ENCODE peak calls at places on chromosomes 4 and X, in six cellular contexts. X, J, M, P, H and F are unnamed samples.

GRCh38 chrX:154804564-154804956 is 725 bp downstream of the MPP1 start:
- DNase-seq in X (no peak), J (no peak), M (peak), P (no peak), H (no peak), F (no peak)

GRCh38 chrX:10242036-10242435 is 85.3 kb downstream of the CLCN4 start:
- DNase-seq in X (no peak), J (no peak), M (no peak), P (no peak), H (no peak), F (no peak)

GRCh38 chr4:158722291-158722916 is 792 bp downstream of the PPID start:
- DNase-seq in X (peak), J (peak), M (peak), P (peak), H (peak), F (peak)

GRCh38 chrX:40647307-40648197 is at the start of gene CXorf38:
- DNase-seq in X (peak), J (peak), M (peak), P (peak), H (peak), F (peak)

GRCh38 chrX:136480383-136480782 is 7.4 kb upstream of the BRS3 start:
- DNase-seq in X (no peak), J (no peak), M (no peak), P (no peak), H (no peak), F (no peak)

GRCh38 chrX:140346711-140347110 is 158.2 kb downstream of the SOX3 start:
- DNase-seq in X (no peak), J (no peak), M (no peak), P (no peak), H (no peak), F (no peak)

GRCh38 chr4:99885063-99885664 is 9.1 kb downstream of the LAMTOR3 start:
- DNase-seq in X (peak), J (peak), M (peak), P (peak), H (no peak), F (peak)

GRCh38 chrX:54157561-54157960 is 25.5 kb downstream of the FAM120C start:
- DNase-seq in X (no peak), J (no peak), M (no peak), P (no peak), H (no peak), F (no peak)

GRCh38 chrX:68831405-68832100 is 2.7 kb downstream of the EFNB1 start:
- DNase-seq in X (peak), J (no peak), M (no peak), P (no peak), H (no peak), F (no peak)

GRCh38 chr4:82484987-82485783 is 54.8 kb downstream of the ENOPH1 start:
- DNase-seq in X (no peak), J (no peak), M (no peak), P (no peak), H (no peak), F (no peak)

GRCh38 chr4:87493147-87493546 is 36.0 kb downstream of the SPARCL1 start:
- DNase-seq in X (no peak), J (no peak), M (no peak), P (no peak), H (no peak), F (no peak)

GRCh38 chrX:102746134-102746584 is 25.6 kb downstream of the GPRASP3 start:
- DNase-seq in X (no peak), J (no peak), M (peak), P (no peak), H (no peak), F (no peak)

GRCh38 chr4:47752214-47752613 is 85.7 kb downstream of the CORIN start:
- DNase-seq in X (no peak), J (no peak), M (no peak), P (no peak), H (no peak), F (no peak)

GRCh38 chr4:153432971-153433752 is 33.0 kb upstream of the TMEM131L start:
- DNase-seq in X (peak), J (peak), M (no peak), P (peak), H (peak), F (peak)

GRCh38 chrX:129957241-129958099 is 25.0 kb upstream of the BCORL1 start:
- DNase-seq in X (peak), J (peak), M (peak), P (peak), H (peak), F (no peak)

GRCh38 chr4:110049951-110050925 is 137.6 kb downstream of the EGF start:
- DNase-seq in X (peak), J (peak), M (peak), P (peak), H (peak), F (peak)

GRCh38 chrX:1903380-1903935 is 288.6 kb downstream of the ASMT start:
- DNase-seq in X (no peak), J (peak), M (no peak), P (no peak), H (no peak), F (peak)

GRCh38 chr4:38190717-38191178 is 230.6 kb downstream of the PTTG2 start:
- DNase-seq in X (peak), J (no peak), M (peak), P (no peak), H (no peak), F (no peak)

GRCh38 chrX:10769165-10769564 is 148.8 kb upstream of the MID1 start:
- DNase-seq in X (peak), J (peak), M (peak), P (peak), H (no peak), F (no peak)

GRCh38 chrX:37330642-37331041 is 18.5 kb upstream of the PRRG1 start:
- DNase-seq in X (no peak), J (no peak), M (no peak), P (no peak), H (no peak), F (no peak)

GRCh38 chr4:140726776-140727500 is 29.2 kb downstream of the TBC1D9 start:
- DNase-seq in X (peak), J (peak), M (no peak), P (no peak), H (no peak), F (no peak)

GRCh38 chr4:156971623-156972369 is at the start of gene PDGFC:
- DNase-seq in X (peak), J (peak), M (peak), P (peak), H (no peak), F (peak)

GRCh38 chr4:11468901-11469300 is 40.2 kb upstream of the HS3ST1 start:
- DNase-seq in X (no peak), J (no peak), M (no peak), P (no peak), H (no peak), F (no peak)

GRCh38 chr4:33959519-33959918 is 2284.8 kb downstream of the ARAP2 start:
- DNase-seq in X (no peak), J (no peak), M (no peak), P (no peak), H (no peak), F (no peak)

GRCh38 chr4:8044244-8044643 is 104.6 kb upstream of the AFAP1 start:
- DNase-seq in X (no peak), J (no peak), M (no peak), P (no peak), H (no peak), F (no peak)

GRCh38 chr4:8043596-8043995 is 103.9 kb upstream of the AFAP1 start:
- DNase-seq in X (no peak), J (no peak), M (no peak), P (no peak), H (no peak), F (no peak)

GRCh38 chr4:8045909-8046308 is 106.2 kb upstream of the AFAP1 start:
- DNase-seq in X (no peak), J (no peak), M (no peak), P (no peak), H (no peak), F (no peak)

GRCh38 chr4:8046925-8047541 is 107.4 kb upstream of the AFAP1 start:
- DNase-seq in X (no peak), J (no peak), M (no peak), P (no peak), H (no peak), F (no peak)

DNA sequence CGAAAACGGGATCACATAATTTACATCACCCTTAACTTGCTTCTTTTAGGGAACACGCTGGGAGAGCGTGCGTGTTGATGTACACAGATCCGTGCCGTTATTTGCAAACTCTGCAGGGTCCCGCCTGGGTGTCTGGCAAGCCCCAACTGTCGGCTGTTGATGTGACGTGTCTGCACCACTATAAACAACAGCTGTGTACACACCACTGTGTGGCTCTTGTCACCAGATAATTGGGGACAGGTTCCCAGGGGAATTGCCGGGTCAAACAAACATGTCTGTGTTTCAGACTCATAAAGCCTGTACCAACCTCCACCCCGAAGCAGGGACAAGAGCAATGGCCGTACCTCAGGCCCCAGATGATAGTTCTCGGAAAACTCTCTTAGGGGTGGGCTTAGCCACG is 105.0 kb upstream of the AFAP1 start:
- DNase-seq in X (no peak), J (no peak), M (no peak), P (no peak), H (no peak), F (no peak)
- TF ChIP-seq SMC3 in X (no peak), J (no peak), M (no peak), P (no peak), H (no peak), F (no peak)

GRCh38 chrX:94908171-94908570 is 1234.2 kb downstream of the FAM133A start:
- DNase-seq in X (no peak), J (no peak), M (peak), P (no peak), H (no peak), F (no peak)

GRCh38 chrX:94914235-94914634 is 1240.2 kb downstream of the FAM133A start:
- DNase-seq in X (no peak), J (no peak), M (peak), P (no peak), H (no peak), F (no peak)

DNA sequence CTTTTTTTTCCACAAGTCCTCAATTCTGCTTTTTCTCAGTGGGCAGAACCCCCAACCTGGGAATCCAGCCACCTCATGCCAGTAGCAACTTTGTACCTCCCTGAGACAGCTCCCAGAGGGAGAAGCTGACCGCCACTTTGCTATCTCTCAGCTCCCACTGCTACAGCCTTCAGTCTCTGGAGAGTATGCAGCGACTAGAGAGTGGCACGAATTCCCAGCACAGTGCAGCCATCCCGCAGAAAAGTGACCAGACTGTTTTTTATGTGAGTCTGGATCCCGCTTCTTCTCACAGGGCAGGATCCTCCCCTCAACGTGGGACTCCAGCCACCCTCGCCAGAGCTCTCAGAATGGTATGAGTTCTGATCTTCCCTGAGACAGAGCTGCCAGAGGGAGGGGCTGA is 1234.6 kb downstream of the FAM133A start:
- DNase-seq in X (no peak), J (no peak), M (no peak), P (no peak), H (no peak), F (no peak)
- TF ChIP-seq SMC3 in X (no peak), J (no peak), M (no peak), P (no peak), H (no peak), F (no peak)

GRCh38 chrX:65009459-65009858 is 33.2 kb upstream of the ZC4H2 start:
- DNase-seq in X (no peak), J (no peak), M (no peak), P (no peak), H (no peak), F (no peak)
- TF ChIP-seq SMC3 in X (no peak), J (no peak), M (no peak), P (no peak), H (no peak), F (no peak)

GRCh38 chr4:5632571-5632970 is 75.8 kb downstream of the EVC2 start:
- DNase-seq in X (no peak), J (no peak), M (no peak), P (no peak), H (no peak), F (no peak)
- TF ChIP-seq SMC3 in X (no peak), J (no peak), M (no peak), P (no peak), H (no peak), F (no peak)

GRCh38 chr4:4409416-4410115 is 22.7 kb downstream of the NSG1 start:
- DNase-seq in X (no peak), J (no peak), M (no peak), P (no peak), H (no peak), F (no peak)
- TF ChIP-seq SMC3 in X (no peak), J (no peak), M (no peak), P (no peak), H (no peak), F (no peak)

GRCh38 chr4:85777908-85778808 is 303.2 kb downstream of the ARHGAP24 start:
- DNase-seq in X (no peak), J (no peak), M (no peak), P (no peak), H (peak), F (no peak)
- TF ChIP-seq SMC3 in X (no peak), J (no peak), M (no peak), P (no peak), H (no peak), F (no peak)

DNA sequence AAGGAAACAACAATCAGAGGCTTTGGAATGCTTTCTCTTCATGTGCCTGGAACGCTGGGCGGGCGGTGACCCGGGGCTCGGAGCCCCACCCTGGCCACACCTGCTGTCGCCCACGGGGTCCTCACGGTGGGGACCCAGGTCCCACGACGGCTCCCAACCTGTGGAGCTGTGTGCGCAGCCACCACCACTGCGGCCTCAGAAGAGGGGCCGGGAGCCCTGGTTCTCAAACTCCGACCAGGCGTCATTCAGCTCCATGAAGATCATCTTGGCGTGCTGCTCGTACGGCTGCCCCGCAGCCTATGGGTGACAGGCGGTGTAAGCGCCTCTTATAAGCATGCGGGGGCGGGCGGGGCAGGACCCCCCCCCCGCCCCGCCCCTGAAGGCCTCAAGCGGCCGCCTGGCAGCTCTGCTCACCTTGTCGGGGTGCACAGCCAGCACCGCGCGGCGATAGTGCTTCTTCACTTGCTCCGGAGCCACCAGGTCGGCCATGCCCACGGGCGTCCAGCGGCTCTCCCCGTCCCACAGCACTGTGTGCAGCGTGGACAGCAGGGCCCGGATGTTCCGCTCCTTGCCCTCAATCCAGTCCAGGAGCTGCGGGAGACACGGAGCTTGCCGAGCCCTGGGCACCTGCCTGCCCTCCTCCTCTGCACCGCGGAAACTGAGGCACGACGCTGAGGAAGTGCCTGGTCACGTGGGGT is 23.7 kb upstream of the CPLX1 start:
- DNase-seq in X (no peak), J (no peak), M (peak), P (no peak), H (no peak), F (no peak)
- TF ChIP-seq SMC3 in X (no peak), J (no peak), M (no peak), P (no peak), H (no peak), F (no peak)